ENCODE peak calls at places on chromosomes 16 and 17, in five cellular contexts. T, M, N, D and U are unnamed samples.

GRCh38 chr16:49499018-49499785 is 125.6 kb downstream of the C16orf78 start:
- DNase-seq in T (no peak), M (no peak), N (no peak), D (no peak), U (no peak)

GRCh38 chr16:85114909-85115567 is 2.8 kb upstream of the CIBAR2 start:
- DNase-seq in T (peak), M (peak), N (peak), D (peak), U (peak)

GRCh38 chr16:53839150-53839549 is 135.2 kb downstream of the FTO start:
- DNase-seq in T (no peak), M (no peak), N (no peak), D (no peak), U (no peak)

GRCh38 chr16:12024429-12024828 is 47.9 kb downstream of the SNX29 start:
- DNase-seq in T (no peak), M (no peak), N (no peak), D (no peak), U (no peak)

GRCh38 chr16:54080524-54081008 is 206.0 kb downstream of the IRX3 start:
- DNase-seq in T (no peak), M (no peak), N (no peak), D (no peak), U (no peak)

GRCh38 chr16:81181013-81181720 is 57.3 kb upstream of the BCO1 start:
- DNase-seq in T (no peak), M (no peak), N (peak), D (peak), U (peak)

GRCh38 chr16:14564881-14565687 is 65.0 kb downstream of the PARN start:
- DNase-seq in T (no peak), M (no peak), N (no peak), D (no peak), U (no peak)

GRCh38 chr16:50371936-50372595 is 3.3 kb upstream of the BRD7 start:
- DNase-seq in T (no peak), M (no peak), N (no peak), D (peak), U (peak)

GRCh38 chr17:42684929-42685556 is 2.7 kb downstream of the CNTNAP1 start:
- DNase-seq in T (no peak), M (no peak), N (no peak), D (no peak), U (no peak)

GRCh38 chr17:32299579-32300158 is 34.0 kb downstream of the RHBDL3 start:
- DNase-seq in T (no peak), M (no peak), N (no peak), D (no peak), U (no peak)

GRCh38 chr17:77478281-77478680 is 337.5 kb downstream of the SEC14L1 start:
- DNase-seq in T (no peak), M (no peak), N (no peak), D (no peak), U (no peak)

GRCh38 chr17:63116967-63117366 is 150.9 kb downstream of the TANC2 start:
- DNase-seq in T (no peak), M (no peak), N (peak), D (no peak), U (no peak)

GRCh38 chr17:19718041-19718612 is 1.7 kb upstream of the SLC47A2 start:
- DNase-seq in T (no peak), M (no peak), N (peak), D (no peak), U (no peak)